ENCODE peak calls at places on chromosomes 11 and 22, in five cellular contexts. H is HCT116, U is stomach, L is IMR-90, F is H54. V is an unnamed sample.

GRCh38 chr11:95231881-95232605 is 1.0 kb upstream of the SESN3 start:
- DNase-seq in H (no peak), U (peak; percentile 65), L (no peak), F (no peak), V (no peak)

GRCh38 chr11:72711141-72711540 is 36.9 kb upstream of the PDE2A start:
- DNase-seq in H (no peak), U (no peak), L (no peak), F (no peak), V (no peak)

GRCh38 chr11:65810046-65810868 is 23.4 kb downstream of the OVOL1 start:
- DNase-seq in H (no peak), U (no peak), L (no peak), F (no peak), V (no peak)

GRCh38 chr11:61693897-61694840 is 14.0 kb downstream of the DAGLA start:
- DNase-seq in H (no peak), U (no peak), L (no peak), F (no peak), V (no peak)

GRCh38 chr11:102802341-102802740 is 4.4 kb upstream of the MMP1 start:
- DNase-seq in H (no peak), U (no peak), L (peak; percentile 95), F (no peak), V (no peak)

GRCh38 chr22:49541451-49542230 is 286.0 kb downstream of the BRD1 start:
- DNase-seq in H (no peak), U (no peak), L (no peak), F (no peak), V (no peak)

GRCh38 chr22:37777122-37777687 is 30.5 kb upstream of the GCAT start:
- DNase-seq in H (peak; percentile 84), U (peak; percentile 85), L (peak; percentile 94), F (peak; percentile 48), V (peak; percentile 74)

GRCh38 chr11:19829109-19829790 is 116.6 kb downstream of the NAV2 start:
- DNase-seq in H (no peak), U (no peak), L (no peak), F (no peak), V (no peak)

GRCh38 chr11:27201454-27202302 is 161.1 kb downstream of the BBOX1 start:
- DNase-seq in H (no peak), U (peak; percentile 93), L (peak; percentile 48), F (peak; percentile 58), V (no peak)

GRCh38 chr11:68855205-68855978 is 13.7 kb upstream of the CPT1A start:
- DNase-seq in H (no peak), U (no peak), L (peak; percentile 55), F (no peak), V (no peak)

GRCh38 chr11:11346249-11346648 is 6.8 kb downstream of the CSNK2A3 start:
- DNase-seq in H (no peak), U (no peak), L (no peak), F (no peak), V (no peak)

GRCh38 chr11:118437046-118437735 is 899 bp downstream of the KMT2A start:
- DNase-seq in H (no peak), U (no peak), L (peak; percentile 35), F (no peak), V (no peak)

GRCh38 chr11:29184939-29185890 is 831.6 kb downstream of the KCNA4 start:
- DNase-seq in H (no peak), U (no peak), L (peak; percentile 98), F (peak; percentile 27), V (no peak)

GRCh38 chr22:39332441-39333064 is 13.1 kb upstream of the RPL3 start:
- DNase-seq in H (no peak), U (peak; percentile 63), L (no peak), F (no peak), V (peak; percentile 36)

GRCh38 chr11:2518983-2519340 is 74.2 kb downstream of the KCNQ1 start:
- DNase-seq in H (no peak), U (peak; percentile 13), L (no peak), F (no peak), V (no peak)

GRCh38 chr11:69053546-69054396 is 5.0 kb downstream of the TPCN2 start:
- DNase-seq in H (no peak), U (no peak), L (no peak), F (no peak), V (no peak)

GRCh38 chr11:65931773-65932557 is 12.7 kb downstream of the DRAP1 start:
- DNase-seq in H (no peak), U (no peak), L (no peak), F (no peak), V (no peak)

GRCh38 chr11:71371674-71372069 is 76.5 kb downstream of the DHCR7 start:
- DNase-seq in H (no peak), U (no peak), L (no peak), F (no peak), V (no peak)

GRCh38 chr22:44196241-44196640 is 15.5 kb downstream of the PARVG start:
- DNase-seq in H (no peak), U (no peak), L (no peak), F (no peak), V (no peak)

GRCh38 chr22:44777364-44777756 is 25.0 kb downstream of the ARHGAP8 start:
- DNase-seq in H (no peak), U (no peak), L (no peak), F (no peak), V (no peak)

GRCh38 chr22:37498289-37498909 is 12.2 kb upstream of the MFNG start:
- DNase-seq in H (no peak), U (peak; percentile 71), L (no peak), F (no peak), V (peak; percentile 15)

GRCh38 chr11:126890561-126890960 is 110.0 kb downstream of the KIRREL3 start:
- DNase-seq in H (no peak), U (no peak), L (no peak), F (no peak), V (no peak)

GRCh38 chr11:78350646-78351165 is 66.9 kb downstream of the GAB2 start:
- DNase-seq in H (no peak), U (no peak), L (peak; percentile 47), F (no peak), V (peak; percentile 26)

GRCh38 chr11:8261316-8261715 is 2.4 kb downstream of the LMO1 start:
- DNase-seq in H (no peak), U (peak; percentile 17), L (no peak), F (no peak), V (no peak)

GRCh38 chr11:11016123-11016522 is 158.3 kb upstream of the ZBED5 start:
- DNase-seq in H (no peak), U (no peak), L (no peak), F (no peak), V (no peak)

GRCh38 chr11:133134561-133135173 is 397.6 kb downstream of the OPCML start:
- DNase-seq in H (no peak), U (peak; percentile 76), L (peak; percentile 4), F (peak; percentile 30), V (peak; percentile 16)

GRCh38 chr11:3903207-3903896 is 47.9 kb downstream of the STIM1 start:
- DNase-seq in H (no peak), U (no peak), L (no peak), F (no peak), V (no peak)

GRCh38 chr22:29328055-29328454 is 12.6 kb upstream of the RASL10A start:
- DNase-seq in H (no peak), U (no peak), L (no peak), F (no peak), V (no peak)

GRCh38 chr11:22920939-22921565 is 60.8 kb upstream of the CCDC179 start:
- DNase-seq in H (no peak), U (no peak), L (peak; percentile 76), F (peak; percentile 6), V (no peak)

GRCh38 chr11:133476570-133477262 is 55.6 kb downstream of the OPCML start:
- DNase-seq in H (no peak), U (no peak), L (no peak), F (no peak), V (no peak)

GRCh38 chr11:75810637-75811383 is 4.2 kb upstream of the UVRAG start:
- DNase-seq in H (no peak), U (no peak), L (no peak), F (no peak), V (peak; percentile 71)
- TF ChIP-seq POLR2A in H (no peak), U (no peak), L (no peak), F (no peak), V (peak; percentile 73)

GRCh38 chr11:128802358-128802981 is 64.6 kb downstream of the KCNJ1 start:
- DNase-seq in H (peak; percentile 21), U (peak; percentile 31), L (no peak), F (no peak), V (no peak)
- TF ChIP-seq POLR2A in H (no peak), U (no peak), L (no peak), F (no peak), V (no peak)

GRCh38 chr11:75813622-75814039 is 1.4 kb upstream of the UVRAG start:
- DNase-seq in H (no peak), U (no peak), L (peak; percentile 20), F (no peak), V (no peak)

GRCh38 chr11:75815345-75815983 is 454 bp downstream of the UVRAG start:
- DNase-seq in H (no peak), U (peak; percentile 47), L (peak; percentile 29), F (peak; percentile 56), V (no peak)

GRCh38 chr11:75813126-75813525 is 1.9 kb upstream of the UVRAG start:
- DNase-seq in H (no peak), U (no peak), L (no peak), F (no peak), V (no peak)

GRCh38 chr11:75814369-75814685 is 683 bp upstream of the UVRAG start:
- DNase-seq in H (no peak), U (no peak), L (no peak), F (no peak), V (no peak)

DNA sequence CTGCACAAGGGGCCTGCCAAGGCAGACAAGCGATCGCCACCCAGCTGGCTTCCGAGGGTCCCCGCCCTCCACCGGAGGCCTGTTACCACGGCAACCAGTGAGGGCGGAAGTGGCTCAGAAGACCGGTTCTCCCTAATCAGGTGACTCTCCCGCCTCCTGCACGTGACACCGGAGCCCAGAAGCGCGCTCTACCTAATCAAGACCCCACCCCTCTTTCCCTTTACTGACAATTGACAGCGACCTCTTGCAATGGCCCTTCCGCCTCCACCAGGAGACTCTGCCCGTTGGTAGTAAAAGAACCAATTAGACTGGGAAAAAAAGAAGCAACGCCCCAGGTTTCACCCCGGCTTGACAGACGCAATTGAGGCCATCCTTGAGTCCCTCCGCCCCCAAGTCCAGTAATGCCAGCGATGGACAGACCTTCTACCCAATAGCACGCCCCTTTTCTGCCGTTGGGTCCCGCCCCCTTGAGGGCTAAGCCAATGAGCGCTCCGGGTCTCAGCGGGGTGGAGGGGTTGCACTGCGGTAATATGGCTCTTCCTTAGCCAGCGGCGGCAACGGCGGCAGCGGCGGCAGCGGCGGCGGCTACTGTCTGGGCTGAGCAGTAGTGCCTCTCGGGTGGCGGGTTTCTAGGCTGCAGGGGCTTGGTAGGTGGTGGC is at the start of gene UVRAG:
- DNase-seq in H (peak; percentile 98), U (peak; percentile 98), L (peak; percentile 99), F (peak; percentile 94), V (peak; percentile 100)
- TF ChIP-seq POLR2A in H (peak; percentile 27), U (no peak), L (no peak), F (peak; percentile 71), V (peak; percentile 87)

GRCh38 chr22:40519948-40520331 is 116.6 kb downstream of the MRTFA start:
- DNase-seq in H (no peak), U (no peak), L (no peak), F (no peak), V (no peak)
- TF ChIP-seq POLR2A in H (no peak), U (no peak), L (no peak), F (no peak), V (no peak)

V was measured in GM12878.